ENCODE peak calls at places on chromosome 6, in four cellular contexts. F is left ventricle myocardium inferior; K is activated naive CD4-positive, alpha-beta T cell; T is right lobe of liver. L is an unnamed sample.
A peak's percentile ranks its signal among the peaks of the same experiment; 100 is the strongest.

GRCh38 chr6:17291778-17292177 is 10.6 kb downstream of the RBM24 start:
- DNase-seq in F (no peak), K (no peak), T (no peak), L (no peak)

GRCh38 chr6:35486005-35486925 is 10.6 kb downstream of the TEAD3 start:
- DNase-seq in F (peak; percentile 36), K (no peak), T (no peak), L (no peak)

GRCh38 chr6:166830185-166830890 is 126.0 kb downstream of the RNASET2 start:
- DNase-seq in F (no peak), K (no peak), T (no peak), L (no peak)

GRCh38 chr6:156601156-156601820 is 175.9 kb upstream of the ARID1B start:
- DNase-seq in F (no peak), K (no peak), T (no peak), L (no peak)

GRCh38 chr6:132063738-132064137 is 112.6 kb upstream of the CCN2 start:
- DNase-seq in F (no peak), K (no peak), T (no peak), L (peak; percentile 64)

GRCh38 chr6:3414704-3415453 is 42.0 kb downstream of the SLC22A23 start:
- DNase-seq in F (no peak), K (no peak), T (no peak), L (peak; percentile 96)

GRCh38 chr6:72554203-72554564 is 67.7 kb upstream of the KCNQ5 start:
- DNase-seq in F (no peak), K (no peak), T (no peak), L (peak; percentile 31)

GRCh38 chr6:28643017-28643740 is 117.5 kb downstream of the GPX5 start:
- DNase-seq in F (no peak), K (no peak), T (no peak), L (peak; percentile 80)

GRCh38 chr6:3911130-3911529 is 62.0 kb downstream of the FAM50B start:
- DNase-seq in F (no peak), K (no peak), T (no peak), L (no peak)

GRCh38 chr6:32109114-32109764 is at the start of gene TNXB:
- DNase-seq in F (peak; percentile 59), K (no peak), T (no peak), L (no peak)

GRCh38 chr6:68144667-68145066 is 490.4 kb upstream of the ADGRB3 start:
- DNase-seq in F (no peak), K (no peak), T (no peak), L (no peak)

GRCh38 chr6:33716379-33716778 is 4.9 kb upstream of the UQCC2 start:
- DNase-seq in F (no peak), K (no peak), T (no peak), L (no peak)

GRCh38 chr6:40577672-40578071 is 9.5 kb downstream of the LRFN2 start:
- DNase-seq in F (no peak), K (no peak), T (no peak), L (no peak)

GRCh38 chr6:98452721-98453120 is 381.7 kb upstream of the POU3F2 start:
- DNase-seq in F (no peak), K (no peak), T (no peak), L (no peak)

GRCh38 chr6:134738486-134738885 is 211.4 kb downstream of the ALDH8A1 start:
- DNase-seq in F (no peak), K (no peak), T (no peak), L (no peak)

GRCh38 chr6:137271245-137272183 is 52.3 kb upstream of the IFNGR1 start:
- DNase-seq in F (no peak), K (no peak), T (no peak), L (peak; percentile 84)

GRCh38 chr6:86728976-86729375 is 208.4 kb upstream of the HTR1E start:
- DNase-seq in F (no peak), K (no peak), T (no peak), L (no peak)

GRCh38 chr6:35391240-35391968 is 49.0 kb downstream of the PPARD start:
- DNase-seq in F (no peak), K (no peak), T (no peak), L (peak; percentile 95)

GRCh38 chr6:113439861-113440260 is 417.3 kb upstream of the MARCKS start:
- DNase-seq in F (no peak), K (no peak), T (no peak), L (no peak)

GRCh38 chr6:131206463-131207251 is 71.4 kb downstream of the AKAP7 start:
- DNase-seq in F (no peak), K (no peak), T (no peak), L (no peak)

GRCh38 chr6:53727748-53728147 is 62.2 kb upstream of the KLHL31 start:
- DNase-seq in F (no peak), K (no peak), T (no peak), L (peak; percentile 10)

GRCh38 chr6:37705239-37706051 is 7.8 kb upstream of the MDGA1 start:
- DNase-seq in F (peak; percentile 80), K (peak; percentile 23), T (peak; percentile 61), L (peak; percentile 94)

GRCh38 chr6:7721654-7722053 is 4.2 kb upstream of the BMP6 start:
- DNase-seq in F (no peak), K (no peak), T (no peak), L (peak; percentile 73)

GRCh38 chr6:54191460-54191859 is 80.2 kb downstream of the MLIP start:
- DNase-seq in F (no peak), K (no peak), T (no peak), L (peak; percentile 92)

GRCh38 chr6:155708100-155708499 is 252.5 kb upstream of the NOX3 start:
- DNase-seq in F (no peak), K (no peak), T (no peak), L (no peak)

GRCh38 chr6:148440877-148441453 is 98.3 kb downstream of the SASH1 start:
- DNase-seq in F (peak; percentile 68), K (no peak), T (peak; percentile 66), L (peak; percentile 91)

GRCh38 chr6:36387440-36388303 is at the start of gene ETV7:
- DNase-seq in F (no peak), K (no peak), T (peak; percentile 62), L (no peak)

GRCh38 chr6:71250050-71250689 is 38.4 kb upstream of the OGFRL1 start:
- DNase-seq in F (no peak), K (no peak), T (no peak), L (peak; percentile 92)

GRCh38 chr6:168326294-168327261 is 7.0 kb upstream of the DACT2 start:
- DNase-seq in F (no peak), K (no peak), T (no peak), L (peak; percentile 83)

GRCh38 chr6:89023591-89024441 is 56.7 kb upstream of the PNRC1 start:
- DNase-seq in F (peak; percentile 25), K (no peak), T (no peak), L (no peak)

GRCh38 chr6:46221221-46221793 is 50.5 kb upstream of the ENPP5 start:
- DNase-seq in F (no peak), K (no peak), T (no peak), L (peak; percentile 69)

GRCh38 chr6:81731814-81732213 is 20.7 kb downstream of the TENT5A start:
- DNase-seq in F (no peak), K (no peak), T (no peak), L (no peak)

GRCh38 chr6:26235240-26235730 is 129.7 kb upstream of the BTN3A2 start:
- DNase-seq in F (no peak), K (no peak), T (no peak), L (peak; percentile 36)

GRCh38 chr6:74931567-74931966 is 274.3 kb downstream of the COL12A1 start:
- DNase-seq in F (no peak), K (no peak), T (no peak), L (peak; percentile 78)

GRCh38 chr6:72580281-72580940 is 41.5 kb upstream of the KCNQ5 start:
- DNase-seq in F (no peak), K (no peak), T (no peak), L (peak; percentile 86)

GRCh38 chr6:101539510-101540245 is 146.2 kb downstream of the GRIK2 start:
- DNase-seq in F (no peak), K (no peak), T (no peak), L (peak; percentile 83)

GRCh38 chr6:166910601-166911000 is 45.7 kb downstream of the RNASET2 start:
- DNase-seq in F (no peak), K (no peak), T (no peak), L (peak; percentile 27)

GRCh38 chr6:72716916-72717315 is 95.1 kb downstream of the KCNQ5 start:
- DNase-seq in F (no peak), K (no peak), T (no peak), L (no peak)

GRCh38 chr6:1313755-1314503 is 2.0 kb downstream of the FOXQ1 start:
- DNase-seq in F (no peak), K (no peak), T (peak; percentile 76), L (no peak)

GRCh38 chr6:152124432-152125074 is 317.1 kb downstream of the ESR1 start:
- DNase-seq in F (no peak), K (no peak), T (no peak), L (peak; percentile 88)

L was measured in choroid plexus epithelial cell.